ENCODE peak calls at places on chromosomes 5 and 9, in ten cellular contexts. L, Q, W, Y, D, O, X, U, S and T are unnamed samples.

GRCh38 chr9:37100317-37100716 is 20.1 kb upstream of the ZCCHC7 start:
- DNase-seq in L (no peak), Q (no peak), W (no peak), Y (no peak), D (no peak), O (no peak), X (no peak), U (no peak), S (no peak), T (no peak)

GRCh38 chr9:23380821-23381220 is 445.2 kb downstream of the ELAVL2 start:
- DNase-seq in L (no peak), Q (no peak), W (no peak), Y (no peak), D (no peak), O (no peak), X (no peak), U (no peak), S (no peak), T (no peak)

GRCh38 chr9:99015890-99016289 is 72.2 kb downstream of the COL15A1 start:
- DNase-seq in L (no peak), Q (no peak), W (no peak), Y (no peak), D (no peak), O (no peak), X (no peak), U (no peak), S (no peak), T (no peak)

GRCh38 chr5:97425511-97425910 is 242.5 kb upstream of the RIOK2 start:
- DNase-seq in L (no peak), Q (no peak), W (no peak), Y (no peak), D (no peak), O (no peak), X (no peak), U (no peak), S (peak; percentile 6), T (no peak)

GRCh38 chr5:153884266-153884957 is 154.3 kb downstream of the FAM114A2 start:
- DNase-seq in L (no peak), Q (no peak), W (no peak), Y (no peak), D (no peak), O (no peak), X (no peak), U (no peak), S (no peak), T (no peak)

GRCh38 chr5:119318256-119318914 is 37.4 kb upstream of the TNFAIP8 start:
- DNase-seq in L (no peak), Q (no peak), W (no peak), Y (no peak), D (no peak), O (no peak), X (no peak), U (no peak), S (peak; percentile 56), T (no peak)

GRCh38 chr5:176619203-176619568 is 9.2 kb upstream of the GPRIN1 start:
- DNase-seq in L (no peak), Q (peak; percentile 70), W (peak; percentile 50), Y (no peak), D (no peak), O (no peak), X (peak; percentile 43), U (peak; percentile 65), S (peak; percentile 39), T (peak; percentile 80)

GRCh38 chr5:20105915-20106314 is 117.9 kb upstream of the CDH18 start:
- DNase-seq in L (no peak), Q (no peak), W (no peak), Y (no peak), D (no peak), O (no peak), X (no peak), U (no peak), S (no peak), T (no peak)

GRCh38 chr9:34558911-34559615 is 30.5 kb downstream of the CNTFR start:
- DNase-seq in L (no peak), Q (peak; percentile 22), W (no peak), Y (no peak), D (no peak), O (no peak), X (no peak), U (peak; percentile 32), S (no peak), T (no peak)

GRCh38 chr9:136395345-136396218 is 4.4 kb downstream of the SNAPC4 start:
- DNase-seq in L (no peak), Q (no peak), W (no peak), Y (no peak), D (no peak), O (no peak), X (no peak), U (no peak), S (no peak), T (no peak)
- TF ChIP-seq POLR2A in L (no peak), Q (no peak), W (no peak), Y (no peak), D (no peak), O (no peak), X (no peak), U (no peak), S (no peak), T (no peak)

GRCh38 chr5:159212667-159213462 is 3.5 kb upstream of the RNF145 start:
- DNase-seq in L (no peak), Q (no peak), W (no peak), Y (no peak), D (no peak), O (no peak), X (no peak), U (no peak), S (peak; percentile 67), T (no peak)

GRCh38 chr5:159209438-159210305 is at the start of gene RNF145:
- DNase-seq in L (peak; percentile 74), Q (peak; percentile 88), W (peak; percentile 88), Y (peak; percentile 92), D (peak; percentile 88), O (peak; percentile 63), X (peak; percentile 74), U (peak; percentile 92), S (peak; percentile 73), T (peak; percentile 71)

GRCh38 chr5:159210306-159210722 is 961 bp upstream of the RNF145 start:
- DNase-seq in L (no peak), Q (no peak), W (no peak), Y (no peak), D (no peak), O (no peak), X (no peak), U (no peak), S (peak; percentile 78), T (no peak)

GRCh38 chr5:159211712-159212111 is 2.4 kb upstream of the RNF145 start:
- DNase-seq in L (no peak), Q (no peak), W (no peak), Y (no peak), D (no peak), O (no peak), X (no peak), U (no peak), S (peak; percentile 32), T (no peak)

DNA sequence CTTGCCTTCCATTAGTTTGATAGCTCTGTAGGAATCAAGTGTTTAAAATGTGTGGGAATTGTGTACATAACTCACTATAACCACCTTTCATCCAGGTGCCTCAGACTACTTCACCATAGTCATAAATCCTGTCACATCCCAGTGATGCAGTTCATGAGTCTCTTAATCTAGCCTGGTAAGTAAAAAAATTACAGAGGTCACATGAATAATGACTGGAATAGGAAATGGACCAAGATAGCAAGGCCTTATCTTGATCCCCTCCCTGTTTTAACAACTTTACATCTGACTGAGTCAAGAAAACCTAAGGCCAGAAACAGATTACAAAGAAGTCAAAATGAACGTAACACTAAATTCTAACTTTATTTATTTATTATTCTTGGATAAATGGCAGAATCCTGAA is 1.5 kb upstream of the RNF145 start:
- DNase-seq in L (no peak), Q (no peak), W (no peak), Y (no peak), D (no peak), O (no peak), X (no peak), U (no peak), S (no peak), T (no peak)
- TF ChIP-seq POLR2A in L (no peak), Q (no peak), W (no peak), Y (no peak), D (no peak), O (no peak), X (no peak), U (no peak), S (no peak), T (no peak)

GRCh38 chr5:142934335-142934734 is 164.2 kb downstream of the ARHGAP26 start:
- DNase-seq in L (no peak), Q (no peak), W (no peak), Y (no peak), D (no peak), O (no peak), X (no peak), U (no peak), S (no peak), T (no peak)
- TF ChIP-seq POLR2A in L (no peak), Q (no peak), W (no peak), Y (no peak), D (no peak), O (no peak), X (no peak), U (no peak), S (no peak), T (no peak)

GRCh38 chr9:94719878-94720277 is 6.6 kb upstream of the AOPEP start:
- DNase-seq in L (no peak), Q (no peak), W (no peak), Y (no peak), D (no peak), O (no peak), X (no peak), U (no peak), S (peak; percentile 15), T (peak; percentile 33)

GRCh38 chr9:94717656-94718225 is 8.8 kb upstream of the AOPEP start:
- DNase-seq in L (no peak), Q (no peak), W (no peak), Y (no peak), D (no peak), O (no peak), X (no peak), U (no peak), S (peak; percentile 18), T (no peak)

GRCh38 chr9:94718936-94719335 is 7.6 kb upstream of the AOPEP start:
- DNase-seq in L (no peak), Q (no peak), W (no peak), Y (no peak), D (no peak), O (no peak), X (no peak), U (no peak), S (no peak), T (no peak)

GRCh38 chr9:94713446-94714185 is 12.9 kb upstream of the AOPEP start:
- DNase-seq in L (no peak), Q (no peak), W (no peak), Y (no peak), D (no peak), O (no peak), X (no peak), U (no peak), S (no peak), T (no peak)

DNA sequence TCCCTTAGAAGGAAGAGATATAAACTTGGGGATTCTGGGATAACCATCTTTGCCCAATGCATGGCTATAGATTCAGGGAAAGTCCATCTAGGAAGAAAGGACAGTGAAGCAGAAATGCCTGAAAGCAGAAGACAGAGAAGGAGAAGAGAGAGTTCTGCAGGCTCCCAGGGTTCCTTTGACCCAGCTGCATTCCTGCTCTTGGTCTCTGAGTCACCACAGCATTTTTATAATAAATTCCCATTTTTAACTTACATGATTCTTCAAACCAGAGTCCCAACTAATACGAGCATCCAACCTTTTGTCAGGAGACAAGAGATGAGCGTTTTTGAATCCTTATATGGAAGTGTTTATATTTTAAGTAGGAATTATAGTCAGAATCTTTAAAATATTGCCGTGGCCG is 12.0 kb upstream of the AOPEP start:
- DNase-seq in L (no peak), Q (no peak), W (no peak), Y (no peak), D (no peak), O (no peak), X (no peak), U (no peak), S (no peak), T (no peak)
- TF ChIP-seq POLR2A in L (no peak), Q (no peak), W (no peak), Y (no peak), D (no peak), O (no peak), X (no peak), U (no peak), S (no peak), T (no peak)